ENCODE peak calls at places on chromosomes 6 and 20, in five cellular contexts. One of them, this sample, is unnamed.

GRCh38 chr20:10125757-10126156 is 91.0 kb downstream of the ANKEF1 start:
- DNase-seq in posterior cingulate gyrus: no peak
- DNase-seq in GM04504: no peak
- DNase-seq in GM23338: no peak
- DNase-seq in hypothalamus: no peak
- DNase-seq in this sample: no peak

GRCh38 chr6:75334266-75335040 is 49.9 kb upstream of the TMEM30A start:
- DNase-seq in posterior cingulate gyrus: no peak
- DNase-seq in GM04504: peak; percentile 32
- DNase-seq in GM23338: peak; percentile 98
- DNase-seq in hypothalamus: no peak
- DNase-seq in this sample: no peak

GRCh38 chr6:145372671-145373123 is 362.6 kb downstream of the EPM2A start:
- DNase-seq in posterior cingulate gyrus: no peak
- DNase-seq in GM04504: peak; percentile 17
- DNase-seq in GM23338: no peak
- DNase-seq in hypothalamus: no peak
- DNase-seq in this sample: no peak

GRCh38 chr6:113607821-113608545 is 249.2 kb upstream of the MARCKS start:
- DNase-seq in posterior cingulate gyrus: no peak
- DNase-seq in GM04504: no peak
- DNase-seq in GM23338: no peak
- DNase-seq in hypothalamus: no peak
- DNase-seq in this sample: no peak

GRCh38 chr6:84847349-84848160 is 83.2 kb upstream of the TBX18 start:
- DNase-seq in posterior cingulate gyrus: no peak
- DNase-seq in GM04504: no peak
- DNase-seq in GM23338: no peak
- DNase-seq in hypothalamus: no peak
- DNase-seq in this sample: no peak

GRCh38 chr6:50836231-50836630 is 17.6 kb downstream of the TFAP2B start:
- DNase-seq in posterior cingulate gyrus: no peak
- DNase-seq in GM04504: no peak
- DNase-seq in GM23338: no peak
- DNase-seq in hypothalamus: no peak
- DNase-seq in this sample: no peak

GRCh38 chr20:29874476-29875202 is 1382.8 kb upstream of the DEFB115 start:
- DNase-seq in posterior cingulate gyrus: no peak
- DNase-seq in GM04504: no peak
- DNase-seq in GM23338: no peak
- DNase-seq in hypothalamus: no peak
- DNase-seq in this sample: no peak

GRCh38 chr20:60268502-60268901 is 310.3 kb downstream of the CDH26 start:
- DNase-seq in posterior cingulate gyrus: no peak
- DNase-seq in GM04504: no peak
- DNase-seq in GM23338: no peak
- DNase-seq in hypothalamus: no peak
- DNase-seq in this sample: no peak

GRCh38 chr20:53786445-53787267 is 193.0 kb upstream of the ZNF217 start:
- DNase-seq in posterior cingulate gyrus: no peak
- DNase-seq in GM04504: no peak
- DNase-seq in GM23338: no peak
- DNase-seq in hypothalamus: no peak
- DNase-seq in this sample: peak; percentile 35

GRCh38 chr6:25298508-25298834 is 19.3 kb downstream of the CARMIL1 start:
- DNase-seq in posterior cingulate gyrus: no peak
- DNase-seq in GM04504: no peak
- DNase-seq in GM23338: no peak
- DNase-seq in hypothalamus: no peak
- DNase-seq in this sample: no peak

GRCh38 chr20:57615472-57615855 is 4.8 kb downstream of the ZBP1 start:
- DNase-seq in posterior cingulate gyrus: no peak
- DNase-seq in GM04504: no peak
- DNase-seq in GM23338: no peak
- DNase-seq in hypothalamus: no peak
- DNase-seq in this sample: no peak

GRCh38 chr20:51752343-51752951 is 15.7 kb downstream of the ATP9A start:
- DNase-seq in posterior cingulate gyrus: no peak
- DNase-seq in GM04504: peak; percentile 68
- DNase-seq in GM23338: no peak
- DNase-seq in hypothalamus: no peak
- DNase-seq in this sample: no peak

GRCh38 chr20:58048096-58048702 is 180.3 kb downstream of the ANKRD60 start:
- DNase-seq in posterior cingulate gyrus: no peak
- DNase-seq in GM04504: no peak
- DNase-seq in GM23338: peak; percentile 70
- DNase-seq in hypothalamus: no peak
- DNase-seq in this sample: no peak

GRCh38 chr20:58587467-58587866 is 63.6 kb upstream of the STX16 start:
- DNase-seq in posterior cingulate gyrus: no peak
- DNase-seq in GM04504: no peak
- DNase-seq in GM23338: no peak
- DNase-seq in hypothalamus: no peak
- DNase-seq in this sample: no peak

GRCh38 chr20:6636209-6637159 is 131.0 kb upstream of the BMP2 start:
- DNase-seq in posterior cingulate gyrus: peak; percentile 12
- DNase-seq in GM04504: peak; percentile 36
- DNase-seq in GM23338: peak; percentile 66
- DNase-seq in hypothalamus: no peak
- DNase-seq in this sample: no peak

GRCh38 chr20:24650091-24650490 is 180.7 kb downstream of the SYNDIG1 start:
- DNase-seq in posterior cingulate gyrus: no peak
- DNase-seq in GM04504: no peak
- DNase-seq in GM23338: no peak
- DNase-seq in hypothalamus: no peak
- DNase-seq in this sample: no peak

GRCh38 chr6:150203378-150203777 is 60.5 kb downstream of the PPP1R14C start:
- DNase-seq in posterior cingulate gyrus: no peak
- DNase-seq in GM04504: no peak
- DNase-seq in GM23338: no peak
- DNase-seq in hypothalamus: no peak
- DNase-seq in this sample: no peak

GRCh38 chr6:144321839-144322591 is 36.9 kb downstream of the UTRN start:
- DNase-seq in posterior cingulate gyrus: no peak
- DNase-seq in GM04504: no peak
- DNase-seq in GM23338: no peak
- DNase-seq in hypothalamus: no peak
- DNase-seq in this sample: no peak